ENCODE peak calls at places on chromosomes 2 and 18, in nine cellular contexts. B is PC-3, A is fibroblast of pulmonary artery, Y is epithelial cell of esophagus, N is brain microvascular endothelial cell, C is MCF 10A, L is WTC11, K is nephron progenitor cell, J is upper lobe of right lung. P is an unnamed sample.

GRCh38 chr2:3639653-3640052 is 18.3 kb upstream of the ALLC start:
- DNase-seq in B (no peak), A (no peak), Y (no peak), N (no peak), C (no peak), L (no peak), K (no peak), J (peak), P (no peak)

GRCh38 chr2:45974056-45974455 is 322.6 kb downstream of the PRKCE start:
- DNase-seq in B (no peak), A (no peak), Y (no peak), N (no peak), C (no peak), L (no peak), K (no peak), J (no peak), P (no peak)

GRCh38 chr18:5521000-5521399 is 22.8 kb downstream of the EPB41L3 start:
- DNase-seq in B (no peak), A (no peak), Y (no peak), N (no peak), C (no peak), L (no peak), K (no peak), J (no peak), P (no peak)

GRCh38 chr2:207734264-207734635 is 22.8 kb downstream of the CCNYL1 start:
- DNase-seq in B (peak), A (peak), Y (peak), N (peak), C (peak), L (no peak), K (no peak), J (no peak), P (peak)

GRCh38 chr2:219661955-219662395 is 34.5 kb downstream of the SLC4A3 start:
- DNase-seq in B (peak), A (peak), Y (peak), N (peak), C (no peak), L (no peak), K (no peak), J (no peak), P (peak)

GRCh38 chr2:186879312-186879711 is 30.3 kb upstream of the ZSWIM2 start:
- DNase-seq in B (no peak), A (no peak), Y (peak), N (no peak), C (no peak), L (no peak), K (no peak), J (no peak), P (no peak)

GRCh38 chr2:110157153-110157793 is 41.7 kb upstream of the MALL start:
- DNase-seq in B (peak), A (peak), Y (peak), N (peak), C (peak), L (no peak), K (peak), J (no peak), P (peak)

GRCh38 chr2:121489284-121489683 is 41.4 kb upstream of the RNU4ATAC start:
- DNase-seq in B (peak), A (peak), Y (peak), N (no peak), C (peak), L (no peak), K (no peak), J (no peak), P (peak)

GRCh38 chr2:36667931-36668330 is 28.6 kb upstream of the VIT start:
- DNase-seq in B (no peak), A (no peak), Y (no peak), N (no peak), C (no peak), L (peak), K (no peak), J (no peak), P (peak)

GRCh38 chr2:16218651-16219050 is 278.3 kb downstream of the MYCN start:
- DNase-seq in B (no peak), A (no peak), Y (no peak), N (no peak), C (peak), L (peak), K (peak), J (peak), P (no peak)

GRCh38 chr18:75482880-75483279 is 55.4 kb upstream of the SMIM21 start:
- DNase-seq in B (no peak), A (no peak), Y (no peak), N (no peak), C (no peak), L (no peak), K (no peak), J (no peak), P (no peak)

GRCh38 chr2:128314348-128315121 is 4.1 kb downstream of the HS6ST1 start:
- DNase-seq in B (no peak), A (no peak), Y (no peak), N (no peak), C (no peak), L (no peak), K (no peak), J (no peak), P (no peak)

GRCh38 chr2:57936216-57936615 is 110.4 kb upstream of the VRK2 start:
- DNase-seq in B (no peak), A (peak), Y (peak), N (no peak), C (peak), L (no peak), K (no peak), J (no peak), P (no peak)

GRCh38 chr18:46497129-46497528 is 159.9 kb downstream of the LOXHD1 start:
- DNase-seq in B (peak), A (peak), Y (peak), N (peak), C (peak), L (peak), K (peak), J (no peak), P (peak)

GRCh38 chr2:175628243-175628642 is 373.8 kb downstream of the LNPK start:
- DNase-seq in B (no peak), A (no peak), Y (no peak), N (no peak), C (no peak), L (no peak), K (no peak), J (no peak), P (no peak)

GRCh38 chr2:221671515-221671914 is 99.4 kb upstream of the EPHA4 start:
- DNase-seq in B (peak), A (peak), Y (peak), N (no peak), C (peak), L (no peak), K (no peak), J (no peak), P (peak)

GRCh38 chr2:230664128-230664527 is 48.5 kb upstream of the CAB39 start:
- DNase-seq in B (no peak), A (no peak), Y (no peak), N (no peak), C (peak), L (no peak), K (no peak), J (no peak), P (peak)

GRCh38 chr2:149744845-149745244 is 157.3 kb upstream of the MMADHC start:
- DNase-seq in B (peak), A (peak), Y (peak), N (no peak), C (no peak), L (no peak), K (no peak), J (no peak), P (peak)

GRCh38 chr2:33437815-33438214 is 38.6 kb upstream of the RASGRP3 start:
- DNase-seq in B (no peak), A (no peak), Y (no peak), N (no peak), C (no peak), L (no peak), K (no peak), J (no peak), P (no peak)

GRCh38 chr2:166180951-166181812 is 53.4 kb upstream of the SCN1A start:
- DNase-seq in B (peak), A (peak), Y (peak), N (peak), C (peak), L (peak), K (peak), J (peak), P (peak)

GRCh38 chr2:776517-776916 is 99.3 kb upstream of the TMEM18 start:
- DNase-seq in B (peak), A (no peak), Y (no peak), N (no peak), C (no peak), L (no peak), K (no peak), J (no peak), P (no peak)

GRCh38 chr2:10006248-10007147 is 36.9 kb upstream of the KLF11 start:
- DNase-seq in B (peak), A (no peak), Y (peak), N (no peak), C (no peak), L (no peak), K (peak), J (peak), P (no peak)

GRCh38 chr18:72530622-72531021 is 13.5 kb downstream of the CBLN2 start:
- DNase-seq in B (no peak), A (no peak), Y (peak), N (no peak), C (peak), L (no peak), K (no peak), J (no peak), P (peak)

GRCh38 chr2:232058063-232058877 is 96.8 kb downstream of the DIS3L2 start:
- DNase-seq in B (no peak), A (no peak), Y (no peak), N (no peak), C (no peak), L (no peak), K (no peak), J (no peak), P (no peak)

GRCh38 chr2:43254331-43254730 is 27.9 kb upstream of the ZFP36L2 start:
- DNase-seq in B (no peak), A (no peak), Y (no peak), N (no peak), C (no peak), L (no peak), K (no peak), J (no peak), P (no peak)

GRCh38 chr18:23012249-23012648 is 79.1 kb downstream of the RBBP8 start:
- DNase-seq in B (no peak), A (no peak), Y (no peak), N (no peak), C (no peak), L (no peak), K (no peak), J (no peak), P (peak)

GRCh38 chr18:77061291-77061945 is 71.2 kb downstream of the MBP start:
- DNase-seq in B (no peak), A (no peak), Y (no peak), N (peak), C (no peak), L (no peak), K (no peak), J (no peak), P (peak)

GRCh38 chr2:70686577-70687460 is 81.2 kb downstream of the ADD2 start:
- DNase-seq in B (peak), A (peak), Y (peak), N (peak), C (peak), L (peak), K (peak), J (peak), P (peak)
- TF ChIP-seq CTCF in B (peak), A (peak), Y (peak), N (peak), C (peak), L (peak), K (peak), J (peak), P (peak)

GRCh38 chr2:84858123-84858522 is 22.8 kb downstream of the TRABD2A start:
- DNase-seq in B (no peak), A (no peak), Y (no peak), N (no peak), C (no peak), L (peak), K (no peak), J (no peak), P (no peak)
- TF ChIP-seq CTCF in B (peak), A (no peak), Y (no peak), N (peak), C (no peak), L (no peak), K (no peak), J (no peak), P (peak)

DNA sequence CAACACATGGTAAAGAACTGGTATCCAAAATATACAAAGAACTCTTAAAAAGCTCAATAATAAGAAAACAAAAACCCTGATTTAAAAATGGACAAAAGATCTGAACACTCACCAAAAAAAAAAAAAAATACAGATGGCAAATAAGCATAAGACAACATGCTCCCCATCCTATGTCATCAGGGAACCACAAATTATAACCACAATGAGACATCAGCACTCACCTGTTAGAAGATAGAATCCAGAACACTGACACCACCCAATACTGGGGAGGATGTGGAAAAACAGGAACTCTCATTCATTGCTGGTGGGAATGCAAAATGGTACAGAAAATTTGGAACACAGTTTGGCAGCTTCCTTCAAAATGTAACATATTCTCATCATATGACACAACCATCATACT is 66.7 kb downstream of the TMX3 start:
- DNase-seq in B (peak), A (no peak), Y (no peak), N (no peak), C (no peak), L (no peak), K (no peak), J (no peak), P (no peak)
- TF ChIP-seq CTCF in B (no peak), A (no peak), Y (no peak), N (no peak), C (no peak), L (no peak), K (no peak), J (no peak), P (no peak)

GRCh38 chr2:160408575-160409291 is 84.9 kb downstream of the RBMS1 start:
- DNase-seq in B (no peak), A (no peak), Y (no peak), N (no peak), C (no peak), L (peak), K (peak), J (no peak), P (no peak)
- TF ChIP-seq CTCF in B (no peak), A (peak), Y (peak), N (peak), C (no peak), L (no peak), K (no peak), J (no peak), P (no peak)

DNA sequence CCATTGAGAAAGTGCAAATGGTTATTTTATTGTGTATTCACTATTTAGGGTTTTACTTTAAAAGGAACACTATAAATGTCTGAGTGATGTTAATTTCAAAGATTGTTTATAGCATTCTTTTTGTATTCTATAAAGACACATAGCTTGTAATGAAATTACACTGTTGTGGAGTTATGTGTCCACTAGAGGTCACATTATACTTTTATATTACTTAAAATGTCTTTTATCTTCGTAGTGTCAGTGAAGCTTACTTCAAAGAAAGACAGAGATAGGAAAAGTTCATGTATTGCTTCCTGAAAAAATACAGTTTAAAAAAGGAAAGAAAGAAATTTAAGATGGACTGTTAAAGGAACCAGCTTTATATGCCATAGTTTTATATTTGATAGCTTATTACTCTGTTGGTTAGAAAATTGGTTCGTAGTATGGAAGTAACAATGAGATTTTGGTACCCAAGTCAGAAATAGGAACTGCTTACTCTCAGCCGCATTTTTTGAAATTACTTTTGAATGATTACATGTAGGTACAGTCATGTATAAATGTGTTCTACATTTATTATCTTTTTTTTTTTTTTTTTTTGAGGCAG is 20.5 kb downstream of the APLF start:
- DNase-seq in B (peak), A (peak), Y (peak), N (no peak), C (peak), L (no peak), K (no peak), J (no peak), P (peak)
- TF ChIP-seq CTCF in B (peak), A (peak), Y (peak), N (peak), C (peak), L (no peak), K (peak), J (peak), P (peak)

DNA sequence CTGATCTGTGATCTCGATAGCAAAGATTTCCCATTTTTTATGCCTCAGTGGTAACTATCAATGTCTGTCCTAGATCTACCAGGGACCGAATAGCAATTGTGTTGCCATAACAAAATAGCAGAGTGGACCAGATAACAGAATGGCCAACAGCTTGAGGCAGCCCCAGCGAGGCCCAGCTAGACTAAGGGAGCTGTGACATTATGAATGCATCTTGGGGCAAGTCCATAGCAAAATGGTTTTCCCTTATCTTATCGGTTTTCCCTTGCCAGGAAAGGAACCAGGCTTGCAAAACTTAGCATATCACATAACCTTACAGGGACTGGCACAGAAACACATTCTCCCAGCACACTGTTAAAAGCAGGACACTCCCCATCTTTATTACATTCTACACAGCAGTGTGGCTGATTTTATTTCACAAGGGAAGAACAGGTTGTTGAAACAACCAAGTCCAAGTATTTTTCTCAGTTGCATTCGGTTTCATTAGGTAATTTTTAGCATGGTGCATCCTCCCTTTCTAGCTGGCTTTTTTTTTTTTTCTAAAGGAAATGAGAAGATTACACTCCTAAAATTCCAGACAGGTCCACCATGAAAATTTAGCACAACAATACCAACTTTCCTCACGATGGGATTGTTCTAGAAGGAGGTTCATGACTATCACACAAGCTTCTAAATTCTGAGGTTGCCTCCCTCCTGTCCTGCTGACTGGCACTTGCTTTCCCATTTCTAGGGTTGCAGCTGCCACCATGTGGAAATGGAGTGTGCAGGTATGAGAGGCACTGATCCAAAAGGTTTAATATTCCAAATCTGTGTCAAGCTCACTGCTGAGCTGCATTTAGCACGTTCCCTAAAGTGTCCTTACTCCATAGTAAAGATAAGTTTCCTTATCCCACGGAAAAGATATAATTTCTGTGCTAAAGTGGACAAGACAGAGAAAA is 97.0 kb upstream of the SLC35G4 start:
- DNase-seq in B (peak), A (peak), Y (peak), N (peak), C (peak), L (no peak), K (no peak), J (no peak), P (no peak)
- TF ChIP-seq CTCF in B (peak), A (peak), Y (peak), N (peak), C (peak), L (no peak), K (no peak), J (no peak), P (peak)

GRCh38 chr18:35588995-35589394 is 7.5 kb downstream of the GALNT1 start:
- DNase-seq in B (no peak), A (no peak), Y (peak), N (no peak), C (no peak), L (peak), K (no peak), J (no peak), P (no peak)
- TF ChIP-seq CTCF in B (no peak), A (no peak), Y (no peak), N (peak), C (no peak), L (peak), K (no peak), J (no peak), P (peak)

GRCh38 chr2:120456867-120457266 is 110.9 kb downstream of the INHBB start:
- DNase-seq in B (peak), A (no peak), Y (no peak), N (no peak), C (no peak), L (no peak), K (no peak), J (no peak), P (no peak)
- TF ChIP-seq CTCF in B (peak), A (no peak), Y (no peak), N (peak), C (no peak), L (peak), K (no peak), J (no peak), P (no peak)

DNA sequence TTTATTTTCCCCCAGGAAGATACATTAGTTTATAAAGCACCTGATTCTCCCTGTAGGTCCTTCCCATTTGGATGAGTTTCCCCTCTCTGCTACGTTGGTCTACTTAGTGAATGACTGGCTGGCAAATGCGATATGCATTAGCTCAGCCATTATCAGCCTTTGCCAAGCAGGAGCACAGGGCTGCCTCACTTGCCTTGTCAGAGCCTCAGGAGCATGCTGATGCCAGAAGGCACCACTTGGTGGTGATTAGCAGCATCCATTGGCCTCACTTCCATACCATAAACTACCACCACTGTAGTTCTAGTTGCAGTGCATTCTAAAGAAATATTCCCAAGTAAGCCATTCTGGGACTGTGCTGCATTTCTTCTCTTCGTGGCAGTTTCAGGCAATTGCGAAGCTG is 442.8 kb upstream of the CHST9 start:
- DNase-seq in B (peak), A (no peak), Y (no peak), N (no peak), C (no peak), L (peak), K (no peak), J (no peak), P (no peak)
- TF ChIP-seq CTCF in B (peak), A (no peak), Y (peak), N (no peak), C (no peak), L (no peak), K (no peak), J (no peak), P (no peak)